ENCODE peak calls at places on chromosomes 13 and 19, in five cellular contexts. I is right cardiac atrium, X is fibroblast of lung, O is A549, Z is lower lobe of right lung. D is an unnamed sample.

GRCh38 chr13:66312312-66313087 is 917.6 kb downstream of the PCDH9 start:
- DNase-seq in Z (no peak), X (peak; percentile 85), O (peak; percentile 91), I (no peak), D (no peak)

GRCh38 chr13:113938716-113939115 is 35.2 kb downstream of the C13orf46 start:
- DNase-seq in I (no peak), X (no peak), O (no peak), Z (no peak), D (no peak)

GRCh38 chr13:77516342-77516789 is 19.1 kb upstream of the SCEL start:
- DNase-seq in O (no peak), X (peak; percentile 75), I (no peak), Z (no peak), D (peak; percentile 4)

GRCh38 chr19:34269968-34270621 is 15.7 kb downstream of the GARRE1 start:
- DNase-seq in Z (peak; percentile 77), O (peak; percentile 54), I (peak; percentile 70), X (peak; percentile 83), D (no peak)

GRCh38 chr19:11145147-11145924 is 10.2 kb downstream of the SPC24 start:
- DNase-seq in O (no peak), I (no peak), X (no peak), Z (no peak), D (no peak)

GRCh38 chr19:43505186-43505456 is 575 bp upstream of the PHLDB3 start:
- DNase-seq in X (no peak), O (no peak), Z (no peak), I (no peak), D (no peak)

GRCh38 chr19:8320564-8321066 is 560 bp downstream of the NDUFA7 start:
- DNase-seq in X (no peak), O (no peak), I (no peak), Z (no peak), D (no peak)

GRCh38 chr13:96817336-96817941 is 176.8 kb downstream of the OXGR1 start:
- DNase-seq in X (peak; percentile 1), Z (no peak), I (no peak), O (peak; percentile 8), D (peak; percentile 11)

GRCh38 chr19:2487780-2488330 is 11.9 kb downstream of the GADD45B start:
- DNase-seq in X (no peak), Z (no peak), O (no peak), I (peak; percentile 49), D (no peak)

GRCh38 chr19:3098515-3099346 is 4.6 kb downstream of the GNA11 start:
- DNase-seq in Z (peak; percentile 74), X (no peak), O (no peak), I (peak; percentile 89), D (no peak)

GRCh38 chr19:1214862-1215731 is 9.5 kb downstream of the STK11 start:
- DNase-seq in O (no peak), I (peak; percentile 73), X (peak; percentile 52), Z (peak; percentile 73), D (no peak)

GRCh38 chr13:112169941-112170822 is 103.2 kb downstream of the SOX1 start:
- DNase-seq in Z (no peak), I (no peak), X (no peak), O (no peak), D (no peak)

GRCh38 chr19:49896863-49897621 is at the start of gene IL4I1:
- DNase-seq in Z (no peak), X (peak; percentile 20), O (no peak), I (no peak), D (no peak)

GRCh38 chr13:23488442-23488841 is 54.9 kb upstream of the SACS start:
- DNase-seq in Z (no peak), X (peak; percentile 73), O (peak; percentile 39), I (no peak), D (no peak)

GRCh38 chr19:38351865-38352395 is 16.3 kb downstream of the CATSPERG start:
- DNase-seq in O (no peak), X (no peak), Z (no peak), I (no peak), D (no peak)

GRCh38 chr19:40088299-40089047 is 2.3 kb downstream of the ZNF780A start:
- DNase-seq in X (no peak), O (no peak), I (no peak), Z (no peak), D (no peak)

GRCh38 chr13:102100234-102100633 is 301.6 kb downstream of the FGF14 start:
- DNase-seq in Z (no peak), O (no peak), I (no peak), X (no peak), D (no peak)

GRCh38 chr13:105956891-105957290 is 578.6 kb downstream of the EFNB2 start:
- DNase-seq in O (no peak), X (no peak), Z (no peak), I (peak; percentile 45), D (no peak)

GRCh38 chr19:58154287-58154678 is 3.7 kb upstream of the ZNF329 start:
- DNase-seq in O (no peak), Z (peak; percentile 48), X (peak; percentile 61), I (peak; percentile 75), D (no peak)

DNA sequence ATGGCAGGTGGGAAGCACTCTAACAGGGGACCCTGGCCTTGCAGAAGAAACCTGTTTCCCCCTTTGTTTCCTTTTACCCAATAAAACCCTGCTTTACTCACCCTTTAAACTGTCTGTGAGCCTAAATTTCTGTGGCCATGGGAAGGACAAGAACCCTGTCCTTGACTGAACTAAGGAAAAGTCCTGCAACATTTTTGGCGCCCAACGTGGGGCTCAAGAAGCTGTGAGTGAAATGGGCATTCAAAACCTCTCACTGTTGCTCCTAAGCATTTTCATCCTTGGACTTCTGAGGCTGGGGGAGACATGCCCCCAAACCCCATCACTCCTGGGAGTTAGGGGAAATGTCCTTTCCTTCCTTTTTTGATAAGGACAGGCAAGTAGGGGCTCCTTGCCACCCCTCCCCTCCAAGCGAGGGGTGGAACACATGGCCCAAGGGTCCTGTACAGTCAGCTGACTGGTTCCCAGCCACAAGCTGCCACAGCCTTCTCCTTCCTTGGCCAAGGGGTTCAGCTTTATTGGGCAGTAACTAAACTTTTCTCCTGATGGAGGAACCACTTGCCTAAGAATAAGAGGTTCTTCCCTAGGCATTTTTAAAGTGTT is 381.6 kb downstream of the KLF5 start:
- DNase-seq in O (peak; percentile 46), Z (no peak), X (no peak), I (no peak), D (no peak)
- H3K4me1 ChIP-seq in O (no peaks in the 10 kb centered on the region), Z (no peaks in the 10 kb centered on the region), X (no peaks in the 10 kb centered on the region), I (no peaks in the 10 kb centered on the region), D (no peaks in the 10 kb centered on the region)

GRCh38 chr19:15253513-15253912 is 21.3 kb upstream of the EPHX3 start:
- DNase-seq in X (no peak), I (peak; percentile 73), Z (no peak), O (no peak), D (no peak)
- H3K27ac ChIP-seq in X (no peak overlapping the region), I (no peak overlapping the region), Z (peak overlapping the region; percentile 76), O (no peak overlapping the region), D (no peak overlapping the region)

GRCh38 chr19:6103894-6104293 is 6.4 kb downstream of the RFX2 start:
- DNase-seq in Z (no peak), I (no peak), O (no peak), X (no peak), D (no peak)
- H3K4me1 ChIP-seq in Z (peaks cover 66% of the 10 kb centered on the region), I (peaks cover 6% of the 10 kb centered on the region), O (peaks cover 14% of the 10 kb centered on the region), X (peaks cover 13% of the 10 kb centered on the region), D (no peaks in the 10 kb centered on the region)

GRCh38 chr19:35899547-35900214 is 659 bp downstream of the NFKBID start:
- DNase-seq in X (peak; percentile 82), I (peak; percentile 82), Z (peak; percentile 93), O (peak; percentile 93), D (peak; percentile 48)
- H3K27ac ChIP-seq in X (peak overlapping the region; percentile 87), I (peak overlapping the region; percentile 50), Z (peak overlapping the region; percentile 86), O (peak overlapping the region; percentile 80), D (no peak overlapping the region)

GRCh38 chr19:18503971-18504885 is 17.6 kb downstream of the ELL start:
- DNase-seq in O (peak; percentile 58), I (no peak), X (no peak), Z (no peak), D (no peak)
- H3K4me1 ChIP-seq in O (peaks cover 35% of the 10 kb centered on the region), I (peaks cover 80% of the 10 kb centered on the region), X (peaks cover 22% of the 10 kb centered on the region), Z (peaks cover 100% of the 10 kb centered on the region), D (no peaks in the 10 kb centered on the region)

GRCh38 chr19:18165794-18166544 is 7.6 kb upstream of the IFI30 start:
- DNase-seq in I (no peak), X (no peak), Z (no peak), O (no peak), D (no peak)

GRCh38 chr19:18167975-18168645 is 5.5 kb upstream of the IFI30 start:
- DNase-seq in Z (peak; percentile 66), O (no peak), I (no peak), X (no peak), D (no peak)

GRCh38 chr19:18170714-18171255 is 2.8 kb upstream of the IFI30 start:
- DNase-seq in I (no peak), X (no peak), Z (peak; percentile 74), O (no peak), D (no peak)

GRCh38 chr19:18167011-18167410 is 6.6 kb upstream of the IFI30 start:
- DNase-seq in Z (no peak), X (no peak), O (no peak), I (no peak), D (no peak)

GRCh38 chr19:18168673-18169381 is 4.8 kb upstream of the IFI30 start:
- DNase-seq in X (no peak), Z (no peak), O (no peak), I (no peak), D (no peak)
- H3K27ac ChIP-seq in X (no peak overlapping the region), Z (peak overlapping the region; percentile 81), O (no peak overlapping the region), I (no peak overlapping the region), D (no peak overlapping the region)

GRCh38 chr19:16143399-16144215 is at the start of gene HSH2D:
- DNase-seq in Z (peak; percentile 94), I (peak; percentile 24), O (no peak), X (no peak), D (peak; percentile 54)
- H3K4me1 ChIP-seq in Z (peaks cover 15% of the 10 kb centered on the region), I (no peaks in the 10 kb centered on the region), O (no peaks in the 10 kb centered on the region), X (no peaks in the 10 kb centered on the region), D (peaks cover 5% of the 10 kb centered on the region)

DNA sequence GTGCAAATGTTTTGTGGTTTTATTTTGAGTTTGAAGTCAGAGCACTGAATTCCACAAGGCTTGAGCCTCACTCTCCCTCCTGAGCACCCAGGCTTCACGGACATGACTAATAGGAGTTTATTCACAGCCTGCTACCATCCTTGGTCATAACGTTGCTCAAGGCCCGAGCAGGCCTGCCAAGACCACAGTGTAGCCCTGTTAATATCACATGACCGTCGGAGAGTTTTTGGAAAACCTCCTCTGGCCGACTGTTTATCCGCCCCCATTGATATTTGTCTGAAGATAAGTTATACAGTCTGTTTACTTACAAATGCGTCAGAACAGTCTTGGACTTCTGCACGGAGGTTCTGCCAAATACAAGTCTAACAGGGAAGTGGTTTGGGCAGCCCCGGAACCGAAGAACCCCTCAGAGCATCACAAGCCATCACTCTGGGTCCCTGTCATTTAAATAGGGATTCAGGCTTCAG is 89.9 kb downstream of the COL4A2 start:
- DNase-seq in X (peak; percentile 100), O (peak; percentile 44), I (peak; percentile 93), Z (no peak), D (no peak)
- H3K27ac ChIP-seq in X (peak overlapping the region; percentile 93), O (peak overlapping the region; percentile 52), I (peak overlapping the region; percentile 75), Z (peak overlapping the region; percentile 80), D (no peak overlapping the region)